ENCODE peak calls at places on chromosome 17, in five cellular contexts. One of them, this sample, is unnamed.

GRCh38 chr17:17141860-17142552 is 64.1 kb downstream of the PLD6 start:
- DNase-seq in progenitor cell of endocrine pancreas: no peak
- DNase-seq in LoVo: no peak
- DNase-seq in activated CD8-positive, alpha-beta T cell treated with anti-CD3 and anti-CD28 coated beads for 36 hours: peak; percentile 56
- DNase-seq in occipital lobe: peak; percentile 61
- DNase-seq in this sample: peak; percentile 12

GRCh38 chr17:44655983-44656700 is at the start of gene MEIOC:
- DNase-seq in occipital lobe: no peak
- DNase-seq in activated CD8-positive, alpha-beta T cell treated with anti-CD3 and anti-CD28 coated beads for 36 hours: peak; percentile 46
- DNase-seq in progenitor cell of endocrine pancreas: peak; percentile 27
- DNase-seq in LoVo: no peak
- DNase-seq in this sample: no peak

GRCh38 chr17:78817123-78817522 is 23.5 kb downstream of the USP36 start:
- DNase-seq in progenitor cell of endocrine pancreas: no peak
- DNase-seq in occipital lobe: no peak
- DNase-seq in activated CD8-positive, alpha-beta T cell treated with anti-CD3 and anti-CD28 coated beads for 36 hours: peak; percentile 80
- DNase-seq in LoVo: no peak
- DNase-seq in this sample: no peak

GRCh38 chr17:43671075-43671692 is 9.5 kb upstream of the MEOX1 start:
- DNase-seq in activated CD8-positive, alpha-beta T cell treated with anti-CD3 and anti-CD28 coated beads for 36 hours: no peak
- DNase-seq in LoVo: no peak
- DNase-seq in occipital lobe: no peak
- DNase-seq in progenitor cell of endocrine pancreas: no peak
- DNase-seq in this sample: no peak

GRCh38 chr17:77696720-77697460 is 261.6 kb upstream of the TNRC6C start:
- DNase-seq in progenitor cell of endocrine pancreas: no peak
- DNase-seq in activated CD8-positive, alpha-beta T cell treated with anti-CD3 and anti-CD28 coated beads for 36 hours: no peak
- DNase-seq in LoVo: no peak
- DNase-seq in occipital lobe: no peak
- DNase-seq in this sample: no peak

GRCh38 chr17:50817142-50817751 is 18.1 kb upstream of the WFIKKN2 start:
- DNase-seq in progenitor cell of endocrine pancreas: peak; percentile 47
- DNase-seq in activated CD8-positive, alpha-beta T cell treated with anti-CD3 and anti-CD28 coated beads for 36 hours: peak; percentile 60
- DNase-seq in LoVo: peak; percentile 14
- DNase-seq in occipital lobe: peak; percentile 15
- DNase-seq in this sample: peak; percentile 58

GRCh38 chr17:59914274-59914854 is 21.4 kb downstream of the RPS6KB1 start:
- DNase-seq in LoVo: peak; percentile 63
- DNase-seq in activated CD8-positive, alpha-beta T cell treated with anti-CD3 and anti-CD28 coated beads for 36 hours: no peak
- DNase-seq in progenitor cell of endocrine pancreas: no peak
- DNase-seq in occipital lobe: no peak
- DNase-seq in this sample: peak; percentile 86

GRCh38 chr17:20263595-20263994 is 203.7 kb downstream of the LGALS9B start:
- DNase-seq in LoVo: peak; percentile 8
- DNase-seq in activated CD8-positive, alpha-beta T cell treated with anti-CD3 and anti-CD28 coated beads for 36 hours: no peak
- DNase-seq in occipital lobe: no peak
- DNase-seq in progenitor cell of endocrine pancreas: no peak
- DNase-seq in this sample: no peak

GRCh38 chr17:43873091-43873490 is 26.1 kb downstream of the CD300LG start:
- DNase-seq in activated CD8-positive, alpha-beta T cell treated with anti-CD3 and anti-CD28 coated beads for 36 hours: no peak
- DNase-seq in progenitor cell of endocrine pancreas: no peak
- DNase-seq in LoVo: no peak
- DNase-seq in occipital lobe: no peak
- DNase-seq in this sample: no peak

GRCh38 chr17:7224661-7225111 is 4.9 kb downstream of the ACADVL start:
- DNase-seq in occipital lobe: no peak
- DNase-seq in progenitor cell of endocrine pancreas: no peak
- DNase-seq in LoVo: no peak
- DNase-seq in activated CD8-positive, alpha-beta T cell treated with anti-CD3 and anti-CD28 coated beads for 36 hours: no peak
- DNase-seq in this sample: no peak

GRCh38 chr17:77580956-77581355 is 377.5 kb upstream of the TNRC6C start:
- DNase-seq in LoVo: no peak
- DNase-seq in activated CD8-positive, alpha-beta T cell treated with anti-CD3 and anti-CD28 coated beads for 36 hours: no peak
- DNase-seq in progenitor cell of endocrine pancreas: no peak
- DNase-seq in occipital lobe: no peak
- DNase-seq in this sample: no peak

GRCh38 chr17:64628641-64629040 is 33.5 kb downstream of the SMURF2 start:
- DNase-seq in progenitor cell of endocrine pancreas: no peak
- DNase-seq in LoVo: no peak
- DNase-seq in occipital lobe: no peak
- DNase-seq in activated CD8-positive, alpha-beta T cell treated with anti-CD3 and anti-CD28 coated beads for 36 hours: peak; percentile 47
- DNase-seq in this sample: no peak

GRCh38 chr17:40097087-40097486 is 3.3 kb downstream of the NR1D1 start:
- DNase-seq in LoVo: no peak
- DNase-seq in progenitor cell of endocrine pancreas: no peak
- DNase-seq in occipital lobe: no peak
- DNase-seq in activated CD8-positive, alpha-beta T cell treated with anti-CD3 and anti-CD28 coated beads for 36 hours: no peak
- DNase-seq in this sample: no peak

GRCh38 chr17:47703191-47703591 is 9.2 kb downstream of the TBKBP1 start:
- DNase-seq in progenitor cell of endocrine pancreas: no peak
- DNase-seq in occipital lobe: no peak
- DNase-seq in LoVo: no peak
- DNase-seq in activated CD8-positive, alpha-beta T cell treated with anti-CD3 and anti-CD28 coated beads for 36 hours: peak; percentile 84
- DNase-seq in this sample: peak; percentile 41

GRCh38 chr17:61410100-61410551 is 10.5 kb downstream of the TBX2 start:
- DNase-seq in activated CD8-positive, alpha-beta T cell treated with anti-CD3 and anti-CD28 coated beads for 36 hours: no peak
- DNase-seq in occipital lobe: no peak
- DNase-seq in LoVo: no peak
- DNase-seq in progenitor cell of endocrine pancreas: no peak
- DNase-seq in this sample: no peak

GRCh38 chr17:310111-311010 is 42.2 kb downstream of the RPH3AL start:
- DNase-seq in LoVo: no peak
- DNase-seq in progenitor cell of endocrine pancreas: no peak
- DNase-seq in activated CD8-positive, alpha-beta T cell treated with anti-CD3 and anti-CD28 coated beads for 36 hours: no peak
- DNase-seq in occipital lobe: no peak
- DNase-seq in this sample: no peak

GRCh38 chr17:69358688-69359596 is 32.0 kb upstream of the ABCA5 start:
- DNase-seq in occipital lobe: no peak
- DNase-seq in progenitor cell of endocrine pancreas: no peak
- DNase-seq in activated CD8-positive, alpha-beta T cell treated with anti-CD3 and anti-CD28 coated beads for 36 hours: peak; percentile 47
- DNase-seq in LoVo: no peak
- DNase-seq in this sample: no peak

GRCh38 chr17:4837471-4838305 is 4.5 kb downstream of the MINK1 start:
- DNase-seq in LoVo: no peak
- DNase-seq in occipital lobe: peak; percentile 54
- DNase-seq in activated CD8-positive, alpha-beta T cell treated with anti-CD3 and anti-CD28 coated beads for 36 hours: no peak
- DNase-seq in progenitor cell of endocrine pancreas: no peak
- DNase-seq in this sample: no peak

GRCh38 chr17:17724991-17725852 is 44.0 kb downstream of the RAI1 start:
- DNase-seq in progenitor cell of endocrine pancreas: no peak
- DNase-seq in activated CD8-positive, alpha-beta T cell treated with anti-CD3 and anti-CD28 coated beads for 36 hours: no peak
- DNase-seq in LoVo: no peak
- DNase-seq in occipital lobe: no peak
- DNase-seq in this sample: peak; percentile 3

GRCh38 chr17:12821376-12821940 is 32.2 kb downstream of the ARHGAP44 start:
- DNase-seq in occipital lobe: no peak
- DNase-seq in activated CD8-positive, alpha-beta T cell treated with anti-CD3 and anti-CD28 coated beads for 36 hours: no peak
- DNase-seq in LoVo: no peak
- DNase-seq in progenitor cell of endocrine pancreas: no peak
- DNase-seq in this sample: no peak

GRCh38 chr17:43578699-43579569 is 32.8 kb upstream of the ETV4 start:
- DNase-seq in progenitor cell of endocrine pancreas: peak; percentile 45
- DNase-seq in occipital lobe: no peak
- DNase-seq in LoVo: no peak
- DNase-seq in activated CD8-positive, alpha-beta T cell treated with anti-CD3 and anti-CD28 coated beads for 36 hours: peak; percentile 49
- DNase-seq in this sample: no peak

GRCh38 chr17:30809867-30810266 is 14.6 kb downstream of the CRLF3 start:
- DNase-seq in LoVo: no peak
- DNase-seq in activated CD8-positive, alpha-beta T cell treated with anti-CD3 and anti-CD28 coated beads for 36 hours: no peak
- DNase-seq in progenitor cell of endocrine pancreas: no peak
- DNase-seq in occipital lobe: no peak
- DNase-seq in this sample: no peak

GRCh38 chr17:45847101-45847500 is 2.4 kb downstream of the SPPL2C start:
- DNase-seq in occipital lobe: no peak
- DNase-seq in LoVo: no peak
- DNase-seq in activated CD8-positive, alpha-beta T cell treated with anti-CD3 and anti-CD28 coated beads for 36 hours: no peak
- DNase-seq in progenitor cell of endocrine pancreas: no peak
- DNase-seq in this sample: no peak

GRCh38 chr17:64028874-64029464 is 8.5 kb upstream of the ICAM2 start:
- DNase-seq in activated CD8-positive, alpha-beta T cell treated with anti-CD3 and anti-CD28 coated beads for 36 hours: peak; percentile 87
- DNase-seq in occipital lobe: no peak
- DNase-seq in LoVo: peak; percentile 67
- DNase-seq in progenitor cell of endocrine pancreas: peak; percentile 41
- DNase-seq in this sample: peak; percentile 66

GRCh38 chr17:20979792-20980083 is 63.1 kb downstream of the USP22 start:
- DNase-seq in occipital lobe: no peak
- DNase-seq in LoVo: no peak
- DNase-seq in progenitor cell of endocrine pancreas: no peak
- DNase-seq in activated CD8-positive, alpha-beta T cell treated with anti-CD3 and anti-CD28 coated beads for 36 hours: no peak
- DNase-seq in this sample: no peak

GRCh38 chr17:51572115-51572514 is 311.8 kb downstream of the UTP18 start:
- DNase-seq in progenitor cell of endocrine pancreas: no peak
- DNase-seq in occipital lobe: no peak
- DNase-seq in activated CD8-positive, alpha-beta T cell treated with anti-CD3 and anti-CD28 coated beads for 36 hours: no peak
- DNase-seq in LoVo: no peak
- DNase-seq in this sample: no peak

GRCh38 chr17:7290685-7291084 is 3.8 kb downstream of the YBX2 start:
- DNase-seq in progenitor cell of endocrine pancreas: no peak
- DNase-seq in activated CD8-positive, alpha-beta T cell treated with anti-CD3 and anti-CD28 coated beads for 36 hours: no peak
- DNase-seq in LoVo: no peak
- DNase-seq in occipital lobe: no peak
- DNase-seq in this sample: no peak

GRCh38 chr17:8375738-8376259 is 705 bp downstream of the KRABD2 start:
- DNase-seq in progenitor cell of endocrine pancreas: peak; percentile 36
- DNase-seq in occipital lobe: peak; percentile 25
- DNase-seq in activated CD8-positive, alpha-beta T cell treated with anti-CD3 and anti-CD28 coated beads for 36 hours: no peak
- DNase-seq in LoVo: no peak
- DNase-seq in this sample: no peak

GRCh38 chr17:40582328-40582901 is 17.1 kb upstream of the CCR7 start:
- DNase-seq in activated CD8-positive, alpha-beta T cell treated with anti-CD3 and anti-CD28 coated beads for 36 hours: peak; percentile 84
- DNase-seq in occipital lobe: no peak
- DNase-seq in LoVo: no peak
- DNase-seq in progenitor cell of endocrine pancreas: no peak
- DNase-seq in this sample: peak; percentile 85